ENCODE peak calls at places on chromosomes 13 and 19, in five cellular contexts. One of them, this sample, is unnamed.

GRCh38 chr13:67186985-67187569 is 43.1 kb downstream of the PCDH9 start:
- DNase-seq in GM04503: no peak
- DNase-seq in ACHN: no peak
- DNase-seq in EH: no peak
- DNase-seq in T follicular helper cell: no peak
- DNase-seq in this sample: no peak

GRCh38 chr19:35903550-35904179 is 1.3 kb downstream of the HCST start:
- DNase-seq in GM04503: no peak
- DNase-seq in ACHN: no peak
- DNase-seq in EH: peak
- DNase-seq in T follicular helper cell: peak
- DNase-seq in this sample: peak

GRCh38 chr19:42268704-42269517 is at the start of gene CIC:
- DNase-seq in GM04503: peak
- DNase-seq in ACHN: peak
- DNase-seq in EH: peak
- DNase-seq in T follicular helper cell: peak
- DNase-seq in this sample: peak

GRCh38 chr19:6241056-6241455 is 38.7 kb downstream of the MLLT1 start:
- DNase-seq in GM04503: no peak
- DNase-seq in ACHN: no peak
- DNase-seq in EH: no peak
- DNase-seq in T follicular helper cell: no peak
- DNase-seq in this sample: no peak

GRCh38 chr19:47001584-47001983 is 18.1 kb upstream of the NPAS1 start:
- DNase-seq in GM04503: no peak
- DNase-seq in ACHN: no peak
- DNase-seq in EH: no peak
- DNase-seq in T follicular helper cell: no peak
- DNase-seq in this sample: no peak

GRCh38 chr13:64413529-64413928 is 2816.6 kb downstream of the PCDH9 start:
- DNase-seq in GM04503: no peak
- DNase-seq in ACHN: no peak
- DNase-seq in EH: no peak
- DNase-seq in T follicular helper cell: no peak
- DNase-seq in this sample: no peak

GRCh38 chr19:48513289-48514122 is 1.9 kb upstream of the LMTK3 start:
- DNase-seq in GM04503: no peak
- DNase-seq in ACHN: peak
- DNase-seq in EH: peak
- DNase-seq in T follicular helper cell: peak
- DNase-seq in this sample: peak

GRCh38 chr19:7898967-7899366 is 4.7 kb upstream of the MAP2K7 start:
- DNase-seq in GM04503: no peak
- DNase-seq in ACHN: no peak
- DNase-seq in EH: no peak
- DNase-seq in T follicular helper cell: no peak
- DNase-seq in this sample: no peak

GRCh38 chr13:77786888-77787287 is 89.4 kb downstream of the SLAIN1 start:
- DNase-seq in GM04503: no peak
- DNase-seq in ACHN: no peak
- DNase-seq in EH: no peak
- DNase-seq in T follicular helper cell: no peak
- DNase-seq in this sample: peak

GRCh38 chr19:48329167-48329891 is 4.0 kb downstream of the EMP3 start:
- DNase-seq in GM04503: no peak
- DNase-seq in ACHN: peak
- DNase-seq in EH: peak
- DNase-seq in T follicular helper cell: no peak
- DNase-seq in this sample: peak

GRCh38 chr19:48806518-48806817 is 4.4 kb downstream of the BCAT2 start:
- DNase-seq in GM04503: no peak
- DNase-seq in ACHN: no peak
- DNase-seq in EH: peak
- DNase-seq in T follicular helper cell: peak
- DNase-seq in this sample: no peak

GRCh38 chr19:46602392-46603194 is 1.5 kb downstream of the CALM3 start:
- DNase-seq in GM04503: no peak
- DNase-seq in ACHN: no peak
- DNase-seq in EH: peak
- DNase-seq in T follicular helper cell: no peak
- DNase-seq in this sample: no peak

GRCh38 chr19:32674153-32674958 is 624 bp downstream of the ANKRD27 start:
- DNase-seq in GM04503: no peak
- DNase-seq in ACHN: no peak
- DNase-seq in EH: no peak
- DNase-seq in T follicular helper cell: no peak
- DNase-seq in this sample: peak

GRCh38 chr13:38952827-38953226 is 37.8 kb downstream of the STOML3 start:
- DNase-seq in GM04503: no peak
- DNase-seq in ACHN: no peak
- DNase-seq in EH: no peak
- DNase-seq in T follicular helper cell: no peak
- DNase-seq in this sample: no peak

GRCh38 chr19:5805465-5806132 is 732 bp downstream of the NRTN start:
- DNase-seq in GM04503: no peak
- DNase-seq in ACHN: peak
- DNase-seq in EH: peak
- DNase-seq in T follicular helper cell: peak
- DNase-seq in this sample: peak

GRCh38 chr13:94646904-94647303 is 45.2 kb downstream of the GPR180 start:
- DNase-seq in GM04503: no peak
- DNase-seq in ACHN: no peak
- DNase-seq in EH: no peak
- DNase-seq in T follicular helper cell: no peak
- DNase-seq in this sample: no peak

GRCh38 chr19:7894612-7895309 is 6.5 kb downstream of the LRRC8E start:
- DNase-seq in GM04503: no peak
- DNase-seq in ACHN: no peak
- DNase-seq in EH: no peak
- DNase-seq in T follicular helper cell: no peak
- DNase-seq in this sample: peak

GRCh38 chr13:111893607-111894443 is 173.1 kb upstream of the SOX1 start:
- DNase-seq in GM04503: no peak
- DNase-seq in ACHN: no peak
- DNase-seq in EH: no peak
- DNase-seq in T follicular helper cell: no peak
- DNase-seq in this sample: peak

GRCh38 chr19:51341976-51342580 is at the start of gene VSIG10L:
- DNase-seq in GM04503: no peak
- DNase-seq in ACHN: no peak
- DNase-seq in EH: peak
- DNase-seq in T follicular helper cell: no peak
- DNase-seq in this sample: no peak

GRCh38 chr19:1942078-1942933 is 1.3 kb downstream of the CSNK1G2 start:
- DNase-seq in GM04503: no peak
- DNase-seq in ACHN: peak
- DNase-seq in EH: peak
- DNase-seq in T follicular helper cell: peak
- DNase-seq in this sample: peak

GRCh38 chr19:15293751-15294505 is 38.4 kb downstream of the BRD4 start:
- DNase-seq in GM04503: no peak
- DNase-seq in ACHN: no peak
- DNase-seq in EH: peak
- DNase-seq in T follicular helper cell: no peak
- DNase-seq in this sample: no peak

GRCh38 chr13:100451923-100452322 is 136.7 kb downstream of the GGACT start:
- DNase-seq in GM04503: no peak
- DNase-seq in ACHN: no peak
- DNase-seq in EH: no peak
- DNase-seq in T follicular helper cell: no peak
- DNase-seq in this sample: peak

GRCh38 chr13:38941353-38941945 is 49.2 kb downstream of the STOML3 start:
- DNase-seq in GM04503: peak
- DNase-seq in ACHN: no peak
- DNase-seq in EH: peak
- DNase-seq in T follicular helper cell: no peak
- DNase-seq in this sample: no peak

GRCh38 chr19:14563989-14564650 is 7.7 kb downstream of the NDUFB7 start:
- DNase-seq in GM04503: no peak
- DNase-seq in ACHN: peak
- DNase-seq in EH: peak
- DNase-seq in T follicular helper cell: peak
- DNase-seq in this sample: no peak

GRCh38 chr19:5339470-5339949 is 1.1 kb downstream of the PTPRS start:
- DNase-seq in GM04503: no peak
- DNase-seq in ACHN: no peak
- DNase-seq in EH: no peak
- DNase-seq in T follicular helper cell: no peak
- DNase-seq in this sample: no peak

GRCh38 chr13:33728271-33729037 is 89.5 kb upstream of the RFC3 start:
- DNase-seq in GM04503: no peak
- DNase-seq in ACHN: no peak
- DNase-seq in EH: peak
- DNase-seq in T follicular helper cell: no peak
- DNase-seq in this sample: no peak

GRCh38 chr19:32231691-32232090 is 113.7 kb upstream of the ZNF507 start:
- DNase-seq in GM04503: no peak
- DNase-seq in ACHN: no peak
- DNase-seq in EH: no peak
- DNase-seq in T follicular helper cell: no peak
- DNase-seq in this sample: no peak

GRCh38 chr13:48626077-48626449 is 27.7 kb upstream of the CYSLTR2 start:
- DNase-seq in GM04503: no peak
- DNase-seq in ACHN: peak
- DNase-seq in EH: no peak
- DNase-seq in T follicular helper cell: no peak
- DNase-seq in this sample: peak

GRCh38 chr19:14333101-14333871 is 48.0 kb upstream of the ADGRE5 start:
- DNase-seq in GM04503: peak
- DNase-seq in ACHN: peak
- DNase-seq in EH: peak
- DNase-seq in T follicular helper cell: no peak
- DNase-seq in this sample: peak

GRCh38 chr19:7989071-7989575 is 16.3 kb downstream of the ELAVL1 start:
- DNase-seq in GM04503: no peak
- DNase-seq in ACHN: peak
- DNase-seq in EH: no peak
- DNase-seq in T follicular helper cell: no peak
- DNase-seq in this sample: no peak

GRCh38 chr13:108816381-108816780 is 187.0 kb downstream of the MYO16 start:
- DNase-seq in GM04503: no peak
- DNase-seq in ACHN: no peak
- DNase-seq in EH: no peak
- DNase-seq in T follicular helper cell: no peak
- DNase-seq in this sample: peak

GRCh38 chr13:77820431-77821149 is 98.0 kb downstream of the EDNRB start:
- DNase-seq in GM04503: no peak
- DNase-seq in ACHN: no peak
- DNase-seq in EH: no peak
- DNase-seq in T follicular helper cell: no peak
- DNase-seq in this sample: no peak

GRCh38 chr13:33479066-33479465 is 193.5 kb upstream of the STARD13 start:
- DNase-seq in GM04503: no peak
- DNase-seq in ACHN: no peak
- DNase-seq in EH: no peak
- DNase-seq in T follicular helper cell: no peak
- DNase-seq in this sample: no peak

GRCh38 chr19:48627211-48627864 is 8.0 kb downstream of the SPHK2 start:
- DNase-seq in GM04503: no peak
- DNase-seq in ACHN: peak
- DNase-seq in EH: no peak
- DNase-seq in T follicular helper cell: no peak
- DNase-seq in this sample: peak

GRCh38 chr13:113298001-113298945 is 1.2 kb downstream of the LAMP1 start:
- DNase-seq in GM04503: no peak
- DNase-seq in ACHN: peak
- DNase-seq in EH: no peak
- DNase-seq in T follicular helper cell: no peak
- DNase-seq in this sample: peak

GRCh38 chr13:114298866-114299265 is 15.4 kb upstream of the CHAMP1 start:
- DNase-seq in GM04503: no peak
- DNase-seq in ACHN: no peak
- DNase-seq in EH: no peak
- DNase-seq in T follicular helper cell: no peak
- DNase-seq in this sample: no peak

GRCh38 chr13:103815619-103816018 is 749.4 kb upstream of the SLC10A2 start:
- DNase-seq in GM04503: no peak
- DNase-seq in ACHN: no peak
- DNase-seq in EH: no peak
- DNase-seq in T follicular helper cell: no peak
- DNase-seq in this sample: no peak

GRCh38 chr19:15112385-15112784 is 5.2 kb downstream of the SYDE1 start:
- DNase-seq in GM04503: no peak
- DNase-seq in ACHN: no peak
- DNase-seq in EH: no peak
- DNase-seq in T follicular helper cell: no peak
- DNase-seq in this sample: peak

GRCh38 chr13:40749327-40749726 is 21.7 kb downstream of the MRPS31 start:
- DNase-seq in GM04503: no peak
- DNase-seq in ACHN: no peak
- DNase-seq in EH: no peak
- DNase-seq in T follicular helper cell: no peak
- DNase-seq in this sample: no peak

This sample was measured in left kidney.